ENCODE peak calls at places on chromosomes 6 and 20, in five cellular contexts. One of them, this sample, is unnamed.
A peak's percentile ranks its signal among the peaks of the same experiment; 100 is the strongest.

GRCh38 chr6:36120979-36121706 is 9.2 kb upstream of the MAPK13 start:
- DNase-seq in body of pancreas: peak; percentile 54
- DNase-seq in pancreas: no peak
- DNase-seq in cardiac muscle cell: peak; percentile 70
- DNase-seq in heart left ventricle: peak; percentile 33
- DNase-seq in this sample: no peak

GRCh38 chr6:110097443-110097842 is 82.0 kb downstream of the WASF1 start:
- DNase-seq in body of pancreas: no peak
- DNase-seq in pancreas: no peak
- DNase-seq in cardiac muscle cell: no peak
- DNase-seq in heart left ventricle: no peak
- DNase-seq in this sample: no peak

GRCh38 chr6:156102129-156102528 is 646.5 kb upstream of the NOX3 start:
- DNase-seq in body of pancreas: no peak
- DNase-seq in pancreas: no peak
- DNase-seq in cardiac muscle cell: no peak
- DNase-seq in heart left ventricle: no peak
- DNase-seq in this sample: no peak

GRCh38 chr6:16184129-16184528 is 54.3 kb upstream of the GMPR start:
- DNase-seq in body of pancreas: peak; percentile 63
- DNase-seq in pancreas: no peak
- DNase-seq in cardiac muscle cell: peak; percentile 50
- DNase-seq in heart left ventricle: no peak
- DNase-seq in this sample: no peak

GRCh38 chr6:36946526-36946925 is 8.0 kb upstream of the PI16 start:
- DNase-seq in body of pancreas: no peak
- DNase-seq in pancreas: no peak
- DNase-seq in cardiac muscle cell: no peak
- DNase-seq in heart left ventricle: no peak
- DNase-seq in this sample: no peak

GRCh38 chr20:38231786-38232130 is 28.8 kb downstream of the KIAA1755 start:
- DNase-seq in body of pancreas: no peak
- DNase-seq in pancreas: no peak
- DNase-seq in cardiac muscle cell: peak; percentile 78
- DNase-seq in heart left ventricle: peak; percentile 54
- DNase-seq in this sample: no peak

GRCh38 chr6:4506806-4507205 is 269.4 kb upstream of the CDYL start:
- DNase-seq in body of pancreas: no peak
- DNase-seq in pancreas: no peak
- DNase-seq in cardiac muscle cell: no peak
- DNase-seq in heart left ventricle: no peak
- DNase-seq in this sample: no peak

GRCh38 chr20:54023406-54023805 is 47.0 kb downstream of the BCAS1 start:
- DNase-seq in body of pancreas: no peak
- DNase-seq in pancreas: no peak
- DNase-seq in cardiac muscle cell: no peak
- DNase-seq in heart left ventricle: no peak
- DNase-seq in this sample: no peak

GRCh38 chr20:59933296-59933848 is at the start of gene SYCP2:
- DNase-seq in body of pancreas: peak; percentile 61
- DNase-seq in pancreas: peak; percentile 86
- DNase-seq in cardiac muscle cell: peak; percentile 49
- DNase-seq in heart left ventricle: peak; percentile 74
- DNase-seq in this sample: no peak

GRCh38 chr20:38787870-38788269 is 17.6 kb upstream of the PPP1R16B start:
- DNase-seq in body of pancreas: no peak
- DNase-seq in pancreas: no peak
- DNase-seq in cardiac muscle cell: no peak
- DNase-seq in heart left ventricle: no peak
- DNase-seq in this sample: no peak

GRCh38 chr6:89284081-89284480 is 31.0 kb downstream of the GABRR2 start:
- DNase-seq in body of pancreas: no peak
- DNase-seq in pancreas: no peak
- DNase-seq in cardiac muscle cell: no peak
- DNase-seq in heart left ventricle: no peak
- DNase-seq in this sample: no peak

GRCh38 chr20:2871111-2871465 is 2.2 kb upstream of the PTPRA start:
- DNase-seq in body of pancreas: no peak
- DNase-seq in pancreas: no peak
- DNase-seq in cardiac muscle cell: peak; percentile 27
- DNase-seq in heart left ventricle: no peak
- DNase-seq in this sample: no peak

GRCh38 chr20:63083831-63084562 is 77.2 kb upstream of the BHLHE23 start:
- DNase-seq in body of pancreas: no peak
- DNase-seq in pancreas: peak; percentile 43
- DNase-seq in cardiac muscle cell: no peak
- DNase-seq in heart left ventricle: no peak
- DNase-seq in this sample: no peak

GRCh38 chr6:79898076-79898475 is 49.3 kb downstream of the ELOVL4 start:
- DNase-seq in body of pancreas: no peak
- DNase-seq in pancreas: no peak
- DNase-seq in cardiac muscle cell: no peak
- DNase-seq in heart left ventricle: no peak
- DNase-seq in this sample: no peak

GRCh38 chr6:3451498-3451897 is 5.4 kb downstream of the SLC22A23 start:
- DNase-seq in body of pancreas: no peak
- DNase-seq in pancreas: no peak
- DNase-seq in cardiac muscle cell: no peak
- DNase-seq in heart left ventricle: no peak
- DNase-seq in this sample: no peak

GRCh38 chr6:129863664-129864063 is 2.5 kb upstream of the TMEM244 start:
- DNase-seq in body of pancreas: no peak
- DNase-seq in pancreas: no peak
- DNase-seq in cardiac muscle cell: no peak
- DNase-seq in heart left ventricle: no peak
- DNase-seq in this sample: no peak

GRCh38 chr6:156557269-156557885 is 219.8 kb upstream of the ARID1B start:
- DNase-seq in body of pancreas: peak; percentile 82
- DNase-seq in pancreas: no peak
- DNase-seq in cardiac muscle cell: peak; percentile 23
- DNase-seq in heart left ventricle: no peak
- DNase-seq in this sample: no peak

GRCh38 chr6:148869589-148869988 is 122.8 kb downstream of the UST start:
- DNase-seq in body of pancreas: no peak
- DNase-seq in pancreas: no peak
- DNase-seq in cardiac muscle cell: peak; percentile 62
- DNase-seq in heart left ventricle: no peak
- DNase-seq in this sample: peak; percentile 61

GRCh38 chr6:106163446-106163965 is 77.4 kb downstream of the PRDM1 start:
- DNase-seq in body of pancreas: peak; percentile 47
- DNase-seq in pancreas: no peak
- DNase-seq in cardiac muscle cell: peak; percentile 80
- DNase-seq in heart left ventricle: no peak
- DNase-seq in this sample: peak; percentile 38

GRCh38 chr6:51702851-51703250 is 384.6 kb downstream of the PKHD1 start:
- DNase-seq in body of pancreas: no peak
- DNase-seq in pancreas: no peak
- DNase-seq in cardiac muscle cell: no peak
- DNase-seq in heart left ventricle: no peak
- DNase-seq in this sample: no peak

GRCh38 chr6:18997375-18997826 is 610.3 kb downstream of the RNF144B start:
- DNase-seq in body of pancreas: peak; percentile 33
- DNase-seq in pancreas: no peak
- DNase-seq in cardiac muscle cell: peak; percentile 70
- DNase-seq in heart left ventricle: no peak
- DNase-seq in this sample: no peak
- TF ChIP-seq CTCF in body of pancreas: peak; percentile 67
- TF ChIP-seq CTCF in pancreas: peak; percentile 50
- TF ChIP-seq CTCF in cardiac muscle cell: peak; percentile 73
- TF ChIP-seq CTCF in heart left ventricle: peak; percentile 58
- TF ChIP-seq CTCF in this sample: peak; percentile 63

DNA sequence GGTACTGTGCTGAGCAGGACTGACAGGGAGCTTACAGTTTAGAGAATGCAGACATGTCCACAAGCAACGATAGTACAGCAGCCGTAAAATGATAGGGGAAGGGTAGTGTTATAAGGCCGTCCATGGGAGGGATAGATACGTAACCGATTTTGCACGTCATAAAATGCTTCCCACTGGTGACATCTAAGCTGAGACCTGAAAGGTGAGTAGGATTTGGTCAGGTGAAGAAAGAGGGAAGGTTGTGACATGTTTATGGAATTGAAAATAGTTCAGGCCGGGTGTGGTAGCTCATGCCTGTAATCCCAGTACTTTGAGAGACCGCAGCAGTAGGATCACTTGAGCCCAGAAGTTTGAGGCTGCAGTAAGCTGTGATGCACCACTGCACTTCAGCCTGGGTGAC is 25.6 kb downstream of the SNX9 start:
- DNase-seq in body of pancreas: no peak
- DNase-seq in pancreas: no peak
- DNase-seq in cardiac muscle cell: no peak
- DNase-seq in heart left ventricle: no peak
- DNase-seq in this sample: no peak
- H3K4me3 ChIP-seq in body of pancreas: no peak overlapping the region
- H3K4me3 ChIP-seq in pancreas: no peak overlapping the region
- H3K4me3 ChIP-seq in cardiac muscle cell: no peak overlapping the region
- H3K4me3 ChIP-seq in heart left ventricle: no peak overlapping the region
- H3K4me3 ChIP-seq in this sample: no peak overlapping the region

GRCh38 chr6:7727951-7728854 is 2.3 kb downstream of the BMP6 start:
- DNase-seq in body of pancreas: no peak
- DNase-seq in pancreas: peak; percentile 56
- DNase-seq in cardiac muscle cell: peak; percentile 37
- DNase-seq in heart left ventricle: peak; percentile 31
- DNase-seq in this sample: no peak
- H3K27me3 ChIP-seq in body of pancreas: no peaks in the 10 kb centered on the region
- H3K27me3 ChIP-seq in pancreas: no peaks in the 10 kb centered on the region
- H3K27me3 ChIP-seq in cardiac muscle cell: peaks cover 100% of the 10 kb centered on the region
- H3K27me3 ChIP-seq in heart left ventricle: peaks cover 31% of the 10 kb centered on the region
- H3K27me3 ChIP-seq in this sample: peaks cover 19% of the 10 kb centered on the region

GRCh38 chr6:134065706-134066105 is 13.3 kb upstream of the SLC2A12 start:
- DNase-seq in body of pancreas: no peak
- DNase-seq in pancreas: no peak
- DNase-seq in cardiac muscle cell: peak; percentile 37
- DNase-seq in heart left ventricle: no peak
- DNase-seq in this sample: no peak
- TF ChIP-seq CTCF in body of pancreas: peak; percentile 22
- TF ChIP-seq CTCF in pancreas: no peak
- TF ChIP-seq CTCF in cardiac muscle cell: peak; percentile 43
- TF ChIP-seq CTCF in heart left ventricle: peak; percentile 49
- TF ChIP-seq CTCF in this sample: peak; percentile 47

This sample was measured in BJ.